ENCODE peak calls at places on chromosomes 5 and 9, in four cellular contexts. R, I, Q and A are unnamed samples.

GRCh38 chr9:14437336-14438231 is 123.6 kb upstream of the NFIB start:
- DNase-seq in I (no peak), Q (no peak), R (no peak), A (no peak)

GRCh38 chr5:156400542-156400941 is 73.6 kb downstream of the SGCD start:
- DNase-seq in I (no peak), Q (no peak), R (no peak), A (no peak)

GRCh38 chr9:92094655-92095054 is 20.6 kb downstream of the SPTLC1 start:
- DNase-seq in I (peak; percentile 25), Q (no peak), R (peak; percentile 32), A (no peak)

GRCh38 chr9:37818849-37819248 is 18.3 kb downstream of the DCAF10 start:
- DNase-seq in I (no peak), R (no peak), Q (no peak), A (no peak)

GRCh38 chr9:131733601-131734061 is 6.2 kb downstream of the RAPGEF1 start:
- DNase-seq in R (peak; percentile 98), I (peak; percentile 96), Q (peak; percentile 75), A (peak; percentile 87)

GRCh38 chr5:139668064-139668880 is 20.1 kb downstream of the CXXC5 start:
- DNase-seq in I (peak; percentile 72), Q (no peak), R (peak; percentile 85), A (no peak)

GRCh38 chr5:177195307-177195952 is 61.9 kb downstream of the NSD1 start:
- DNase-seq in R (peak; percentile 13), Q (no peak), I (no peak), A (no peak)

GRCh38 chr9:81981881-81982280 is 6.7 kb upstream of the SPATA31D1 start:
- DNase-seq in I (no peak), R (no peak), Q (no peak), A (no peak)

GRCh38 chr9:81250041-81250440 is 439.3 kb downstream of the TLE1 start:
- DNase-seq in I (no peak), R (no peak), Q (no peak), A (no peak)